ENCODE peak calls at places on chromosomes 5 and 9, in ten cellular contexts. L is adrenal gland, A is fibroblast of pulmonary artery, Q is A549, K is GM23248, C is NB4, F is fibroblast of lung, P is dorsolateral prefrontal cortex, B is H7, W is WERI-Rb-1. H is an unnamed sample.

GRCh38 chr5:125233944-125234343 is 487.5 kb upstream of the ZNF608 start:
- DNase-seq in F (no peak), L (no peak), Q (no peak), P (no peak), C (no peak), W (no peak), K (no peak), A (no peak), B (no peak), H (no peak)

GRCh38 chr9:113564804-113565237 is 101.3 kb downstream of the RGS3 start:
- DNase-seq in L (peak), Q (no peak), B (peak), A (peak), F (peak), C (peak), W (peak), K (peak), P (peak), H (no peak)

GRCh38 chr5:100824635-100825034 is 78.4 kb downstream of the ST8SIA4 start:
- DNase-seq in B (no peak), K (no peak), C (no peak), W (no peak), F (no peak), A (no peak), L (no peak), P (no peak), Q (no peak), H (no peak)

GRCh38 chr5:157306690-157307089 is 40.8 kb downstream of the CYFIP2 start:
- DNase-seq in K (no peak), F (no peak), P (no peak), A (no peak), L (no peak), Q (no peak), W (no peak), C (no peak), B (no peak), H (no peak)

GRCh38 chr5:131622633-131623032 is 12.4 kb downstream of the RAPGEF6 start:
- DNase-seq in K (peak), C (no peak), P (no peak), A (peak), B (no peak), F (peak), Q (no peak), W (no peak), L (no peak), H (no peak)

GRCh38 chr5:125484272-125485002 is 738.0 kb upstream of the ZNF608 start:
- DNase-seq in W (no peak), P (peak), A (peak), F (peak), Q (peak), K (peak), C (no peak), B (no peak), L (peak), H (no peak)

GRCh38 chr9:38287420-38287985 is 105.0 kb upstream of the ALDH1B1 start:
- DNase-seq in L (no peak), Q (no peak), B (no peak), W (no peak), P (no peak), C (no peak), F (no peak), K (no peak), A (no peak), H (no peak)

GRCh38 chr5:68246802-68247201 is 31.2 kb downstream of the PIK3R1 start:
- DNase-seq in C (no peak), L (no peak), Q (no peak), K (no peak), F (no peak), B (peak), W (no peak), A (no peak), P (no peak), H (no peak)

GRCh38 chr9:113542741-113543140 is 79.2 kb downstream of the RGS3 start:
- DNase-seq in Q (no peak), L (peak), A (no peak), F (no peak), B (no peak), K (no peak), P (no peak), W (peak), C (no peak), H (no peak)

GRCh38 chr9:125985998-125986655 is 239.0 kb downstream of the PBX3 start:
- DNase-seq in Q (no peak), F (no peak), L (no peak), P (peak), W (peak), A (no peak), B (peak), K (no peak), C (no peak), H (no peak)

GRCh38 chr5:115457985-115458384 is 86.6 kb downstream of the FEM1C start:
- DNase-seq in L (no peak), P (no peak), Q (no peak), A (peak), K (no peak), B (no peak), F (no peak), C (no peak), W (no peak), H (no peak)

GRCh38 chr5:94376672-94377345 is 241.6 kb downstream of the KIAA0825 start:
- DNase-seq in Q (no peak), B (no peak), A (no peak), W (no peak), C (peak), L (no peak), K (no peak), F (no peak), P (no peak), H (no peak)

GRCh38 chr9:92440751-92441046 is 16.4 kb upstream of the OMD start:
- DNase-seq in L (no peak), P (no peak), Q (no peak), C (no peak), B (no peak), W (no peak), A (no peak), K (no peak), F (no peak), H (no peak)

GRCh38 chr5:38528162-38528703 is 28.2 kb downstream of the LIFR start:
- DNase-seq in Q (no peak), W (no peak), A (no peak), L (no peak), B (no peak), C (peak), F (no peak), P (no peak), K (no peak), H (no peak)

GRCh38 chr5:179272326-179273073 is 72.8 kb downstream of the ADAMTS2 start:
- DNase-seq in Q (no peak), C (no peak), A (no peak), B (no peak), K (no peak), W (no peak), F (no peak), L (peak), P (no peak), H (no peak)

GRCh38 chr9:100111235-100111634 is 12.2 kb downstream of the INVS start:
- DNase-seq in L (peak), K (peak), C (no peak), F (peak), W (no peak), A (peak), Q (no peak), P (peak), B (no peak), H (no peak)

GRCh38 chr9:2720179-2720654 is 2.9 kb downstream of the KCNV2 start:
- DNase-seq in L (no peak), B (no peak), C (no peak), F (no peak), K (no peak), W (no peak), P (no peak), A (no peak), Q (peak), H (no peak)

GRCh38 chr5:90598300-90598699 is 39.7 kb downstream of the ADGRV1 start:
- DNase-seq in Q (no peak), F (no peak), L (no peak), C (no peak), P (no peak), W (peak), A (no peak), K (no peak), B (peak), H (no peak)

GRCh38 chr5:115815693-115816225 is 700 bp downstream of the CDO1 start:
- DNase-seq in K (peak), A (no peak), P (peak), Q (no peak), F (peak), B (peak), L (peak), W (no peak), C (no peak), H (no peak)

GRCh38 chr5:128228506-128228905 is 144.9 kb downstream of the SLC12A2 start:
- DNase-seq in A (peak), Q (no peak), K (peak), C (no peak), B (no peak), F (peak), W (no peak), L (no peak), P (no peak), H (no peak)

GRCh38 chr5:76363385-76364261 is 39.5 kb upstream of the IQGAP2 start:
- DNase-seq in A (no peak), F (peak), Q (no peak), K (no peak), P (no peak), W (no peak), C (no peak), B (no peak), L (no peak), H (no peak)

GRCh38 chr5:174235226-174235992 is 189.9 kb downstream of the NSG2 start:
- DNase-seq in C (no peak), Q (no peak), A (no peak), L (no peak), P (no peak), W (no peak), K (no peak), F (no peak), B (no peak), H (no peak)

GRCh38 chr5:12477556-12477955 is 573.3 kb upstream of the CTNND2 start:
- DNase-seq in B (no peak), Q (no peak), F (no peak), A (no peak), P (no peak), C (no peak), L (no peak), W (no peak), K (no peak), H (no peak)

GRCh38 chr5:5021436-5021835 is 118.7 kb upstream of the ADAMTS16 start:
- DNase-seq in L (no peak), B (no peak), K (no peak), C (no peak), A (no peak), F (no peak), P (no peak), Q (no peak), W (no peak), H (no peak)

GRCh38 chr5:5031665-5032064 is 108.5 kb upstream of the ADAMTS16 start:
- DNase-seq in A (no peak), L (no peak), Q (no peak), F (no peak), B (no peak), W (no peak), K (no peak), P (no peak), C (no peak), H (no peak)

GRCh38 chr5:5025098-5025773 is 114.9 kb upstream of the ADAMTS16 start:
- DNase-seq in W (no peak), P (no peak), L (no peak), B (no peak), A (no peak), K (no peak), C (no peak), F (no peak), Q (no peak), H (no peak)

GRCh38 chr5:5025774-5026406 is 114.2 kb upstream of the ADAMTS16 start:
- DNase-seq in A (no peak), C (peak), F (no peak), B (no peak), Q (peak), W (no peak), P (no peak), L (no peak), K (no peak), H (no peak)

GRCh38 chr5:5026407-5026780 is 113.7 kb upstream of the ADAMTS16 start:
- DNase-seq in F (no peak), L (no peak), Q (no peak), P (no peak), C (no peak), B (no peak), K (peak), A (no peak), W (no peak), H (no peak)
- H3K4me3 ChIP-seq in F (no peak), L (no peak), Q (peak), P (no peak), C (no peak), B (no peak), K (no peak), A (no peak), W (no peak), H (no peak)

DNA sequence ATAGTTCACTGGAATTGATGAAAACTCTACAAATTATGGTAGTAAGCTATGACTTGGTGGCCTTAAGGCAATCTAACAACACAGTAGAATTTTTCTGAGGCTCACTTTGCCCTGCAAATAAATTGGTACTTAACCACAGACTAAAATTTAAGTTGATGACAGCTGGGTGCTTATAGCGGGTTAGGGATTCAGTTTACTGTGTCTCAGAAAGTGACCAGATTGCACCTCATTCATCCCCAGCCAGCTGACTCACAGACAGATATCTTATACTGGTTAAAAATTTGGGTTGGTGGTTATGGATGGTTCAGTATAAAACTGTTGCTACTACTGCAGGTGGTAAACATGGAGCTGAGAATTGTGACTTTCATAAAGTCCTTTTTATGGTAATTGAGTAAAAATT is 2.8 kb downstream of the CKS2 start:
- DNase-seq in F (no peak), B (no peak), A (no peak), Q (no peak), W (no peak), K (peak), P (no peak), L (no peak), C (peak), H (no peak)
- H3K4me3 ChIP-seq in F (peak), B (no peak), A (peak), Q (peak), W (peak), K (peak), P (no peak), L (no peak), C (peak), H (no peak)

GRCh38 chr9:110538621-110539020 is 40.9 kb downstream of the SVEP1 start:
- DNase-seq in C (no peak), K (peak), L (no peak), F (no peak), A (no peak), W (no peak), B (no peak), P (no peak), Q (no peak), H (no peak)
- H3K4me3 ChIP-seq in C (no peak), K (peak), L (no peak), F (no peak), A (no peak), W (no peak), B (no peak), P (no peak), Q (no peak), H (no peak)

GRCh38 chr9:93637886-93638285 is 61.5 kb downstream of the PHF2 start:
- DNase-seq in B (no peak), C (no peak), A (no peak), L (no peak), W (no peak), P (no peak), K (no peak), Q (no peak), F (no peak), H (no peak)
- H3K4me3 ChIP-seq in B (no peak), C (no peak), A (no peak), L (no peak), W (no peak), P (no peak), K (no peak), Q (no peak), F (no peak), H (no peak)

GRCh38 chr9:134390947-134391318 is 64.7 kb downstream of the RXRA start:
- DNase-seq in A (no peak), B (no peak), F (no peak), W (no peak), Q (no peak), K (no peak), C (no peak), L (no peak), P (no peak), H (no peak)
- H3K4me3 ChIP-seq in A (no peak), B (no peak), F (no peak), W (no peak), Q (no peak), K (no peak), C (no peak), L (no peak), P (no peak), H (peak)

GRCh38 chr5:42656661-42657035 is 100.0 kb upstream of the CCDC152 start:
- DNase-seq in L (no peak), K (peak), B (no peak), A (peak), W (no peak), P (no peak), C (no peak), F (peak), Q (no peak), H (no peak)
- H3K4me3 ChIP-seq in L (peak), K (peak), B (no peak), A (peak), W (no peak), P (no peak), C (no peak), F (no peak), Q (peak), H (no peak)